ENCODE peak calls at places on chromosome X, in eight cellular contexts. B, H, J, K, G, V, U and S are unnamed samples.
A peak's percentile ranks its signal among the peaks of the same experiment; 100 is the strongest.

GRCh38 chrX:427812-428725 is 41.4 kb upstream of the PPP2R3B start:
- DNase-seq in H (no peak), B (peak; percentile 86), U (no peak), J (no peak), V (no peak), G (no peak), K (no peak), S (no peak)

GRCh38 chrX:1464282-1465131 is 11.8 kb upstream of the ASMTL start:
- DNase-seq in G (no peak), V (no peak), J (no peak), B (no peak), H (no peak), U (no peak), K (no peak), S (no peak)

GRCh38 chrX:153934473-153935325 is at the start of gene NAA10:
- DNase-seq in H (no peak), B (peak; percentile 73), U (peak; percentile 89), K (peak; percentile 42), V (peak; percentile 84), J (peak; percentile 72), G (peak; percentile 72), S (peak; percentile 53)

GRCh38 chrX:110421499-110422455 is 63.1 kb downstream of the RTL9 start:
- DNase-seq in G (no peak), B (no peak), H (no peak), K (no peak), U (no peak), J (no peak), V (no peak), S (no peak)

GRCh38 chrX:68183612-68184214 is 249.6 kb downstream of the OPHN1 start:
- DNase-seq in H (no peak), G (no peak), J (no peak), V (no peak), K (no peak), B (peak; percentile 65), U (no peak), S (no peak)

GRCh38 chrX:155035688-155036087 is 9.0 kb downstream of the FUNDC2 start:
- DNase-seq in B (no peak), V (no peak), K (no peak), J (no peak), H (no peak), U (no peak), G (no peak), S (no peak)

GRCh38 chrX:73214366-73215094 is at the start of gene NAP1L2:
- DNase-seq in K (peak; percentile 32), H (no peak), B (peak; percentile 61), J (no peak), U (peak; percentile 46), V (peak; percentile 17), G (peak; percentile 26), S (peak; percentile 11)

GRCh38 chrX:45379186-45379585 is 178.5 kb upstream of the DIPK2B start:
- DNase-seq in J (no peak), U (no peak), B (no peak), G (no peak), H (no peak), V (no peak), K (no peak), S (no peak)

GRCh38 chrX:148665001-148665400 is 164.6 kb downstream of the AFF2 start:
- DNase-seq in G (no peak), J (no peak), H (no peak), K (no peak), V (no peak), B (no peak), U (no peak), S (no peak)

DNA sequence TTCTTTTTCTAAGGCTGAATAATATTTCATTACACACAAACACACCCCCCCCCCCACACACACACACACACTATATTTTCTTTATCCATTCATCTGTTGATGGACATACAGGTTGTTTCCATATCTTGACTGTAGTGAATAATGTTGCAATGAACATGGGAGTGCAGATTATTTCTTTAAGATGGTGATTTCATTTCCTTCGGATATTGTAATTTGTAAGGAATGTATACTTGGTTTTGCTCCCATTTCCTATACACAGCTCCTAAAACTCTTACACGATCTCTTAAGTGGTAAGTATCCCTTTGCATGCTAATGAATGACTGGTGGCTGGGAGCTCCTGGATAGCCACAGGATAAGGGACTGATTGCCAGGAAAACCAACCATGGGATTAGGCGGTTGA is 14.7 kb upstream of the RBMXL3 start:
- DNase-seq in U (no peak), H (no peak), K (no peak), B (no peak), V (no peak), G (no peak), J (no peak), S (no peak)
- H3K27me3 ChIP-seq in U (peaks cover 7% of the 10 kb centered on the region), H (no peaks in the 10 kb centered on the region), K (no peaks in the 10 kb centered on the region), B (no peaks in the 10 kb centered on the region), V (no peaks in the 10 kb centered on the region), G (no peaks in the 10 kb centered on the region), J (no peaks in the 10 kb centered on the region), S (no peaks in the 10 kb centered on the region)

GRCh38 chrX:14508025-14508690 is 21.2 kb upstream of the GLRA2 start:
- DNase-seq in K (no peak), U (no peak), G (no peak), B (no peak), J (no peak), V (no peak), H (no peak), S (no peak)
- H3K27ac ChIP-seq in K (no peak overlapping the region), U (no peak overlapping the region), G (no peak overlapping the region), B (no peak overlapping the region), J (no peak overlapping the region), V (no peak overlapping the region), H (no peak overlapping the region), S (no peak overlapping the region)

GRCh38 chrX:103276581-103277002 is at the start of gene TCEAL5:
- DNase-seq in J (no peak), K (no peak), G (peak; percentile 15), U (peak; percentile 22), H (no peak), V (no peak), B (peak; percentile 22), S (no peak)
- H3K4me3 ChIP-seq in J (peak within 1 kb of the TSS; percentile 5), K (no peak within 1 kb of the TSS), G (peak within 1 kb of the TSS; percentile 22), U (no peak within 1 kb of the TSS), H (no peak within 1 kb of the TSS), V (peak within 1 kb of the TSS; percentile 18), B (peak within 1 kb of the TSS; percentile 63), S (no peak within 1 kb of the TSS)

GRCh38 chrX:72110051-72110926 is 21.4 kb downstream of the RTL5 start:
- DNase-seq in B (no peak), K (no peak), J (no peak), V (no peak), H (no peak), U (no peak), G (no peak), S (no peak)

GRCh38 chrX:72114306-72114705 is 17.4 kb downstream of the RTL5 start:
- DNase-seq in V (no peak), U (no peak), H (no peak), B (no peak), K (no peak), G (no peak), J (no peak), S (no peak)

GRCh38 chrX:72108666-72109065 is 23.0 kb downstream of the RTL5 start:
- DNase-seq in J (no peak), V (no peak), K (no peak), B (no peak), G (no peak), U (no peak), H (no peak), S (no peak)

GRCh38 chrX:72107841-72108590 is 23.7 kb downstream of the RTL5 start:
- DNase-seq in H (no peak), U (no peak), B (no peak), G (no peak), K (no peak), V (no peak), J (no peak), S (no peak)

GRCh38 chrX:72111011-72111708 is 20.6 kb downstream of the RTL5 start:
- DNase-seq in G (no peak), K (no peak), V (no peak), J (no peak), B (no peak), H (no peak), U (no peak), S (no peak)
- H3K27me3 ChIP-seq in G (no peaks in the 10 kb centered on the region), K (no peaks in the 10 kb centered on the region), V (no peaks in the 10 kb centered on the region), J (no peaks in the 10 kb centered on the region), B (no peaks in the 10 kb centered on the region), H (no peaks in the 10 kb centered on the region), U (no peaks in the 10 kb centered on the region), S (no peaks in the 10 kb centered on the region)

GRCh38 chrX:55919367-55920221 is 202.0 kb downstream of the RRAGB start:
- DNase-seq in G (no peak), J (no peak), K (no peak), B (peak; percentile 6), V (no peak), H (no peak), U (no peak), S (no peak)
- H3K27ac ChIP-seq in G (no peak overlapping the region), J (no peak overlapping the region), K (no peak overlapping the region), B (no peak overlapping the region), V (no peak overlapping the region), H (no peak overlapping the region), U (no peak overlapping the region), S (no peak overlapping the region)